ENCODE peak calls at places on chromosomes 2 and 18, in four cellular contexts. F is left kidney, U is endothelial cell, P is COR-L47. Z is an unnamed sample.

GRCh38 chr2:101850450-101850849 is 141.3 kb upstream of the IL1R2 start:
- DNase-seq in P (no peak), U (no peak), F (no peak), Z (no peak)

GRCh38 chr2:46014911-46015654 is 282.1 kb upstream of the EPAS1 start:
- DNase-seq in U (peak), P (no peak), F (peak), Z (peak)

GRCh38 chr2:126932966-126933555 is 34.4 kb downstream of the TEX51 start:
- DNase-seq in F (peak), U (no peak), P (no peak), Z (peak)

GRCh38 chr2:85433511-85434089 is 15.1 kb downstream of the SH2D6 start:
- DNase-seq in U (no peak), F (peak), P (peak), Z (no peak)

GRCh38 chr2:224039770-224040088 is 643 bp upstream of the SERPINE2 start:
- DNase-seq in F (no peak), U (peak), P (no peak), Z (no peak)

GRCh38 chr2:16745466-16745865 is 79.8 kb upstream of the CYRIA start:
- DNase-seq in F (no peak), P (no peak), U (no peak), Z (no peak)

GRCh38 chr18:44815108-44815507 is 134.4 kb downstream of the SETBP1 start:
- DNase-seq in F (no peak), U (no peak), P (no peak), Z (no peak)

GRCh38 chr18:50590625-50591024 is 30.7 kb downstream of the MAPK4 start:
- DNase-seq in P (peak), F (peak), U (no peak), Z (no peak)

GRCh38 chr18:48833701-48834394 is 116.9 kb downstream of the SMAD7 start:
- DNase-seq in U (no peak), F (peak), P (no peak), Z (no peak)

GRCh38 chr2:30628341-30628740 is 178.9 kb downstream of the CAPN13 start:
- DNase-seq in U (no peak), P (no peak), F (peak), Z (no peak)

GRCh38 chr2:99337931-99338580 is 867 bp downstream of the EIF5B start:
- DNase-seq in F (peak), P (no peak), U (no peak), Z (peak)

GRCh38 chr2:55487686-55488085 is 31.8 kb upstream of the CFAP36 start:
- DNase-seq in P (no peak), U (no peak), F (no peak), Z (no peak)

GRCh38 chr2:9221223-9221622 is 14.6 kb downstream of the ASAP2 start:
- DNase-seq in P (no peak), F (no peak), U (no peak), Z (no peak)

GRCh38 chr2:73297586-73297985 is 4.2 kb upstream of the EGR4 start:
- DNase-seq in U (no peak), F (no peak), P (no peak), Z (no peak)

GRCh38 chr2:33122726-33123125 is 176.0 kb downstream of the LTBP1 start:
- DNase-seq in P (no peak), F (no peak), U (no peak), Z (no peak)

GRCh38 chr2:46979611-46980010 is 64.0 kb upstream of the MCFD2 start:
- DNase-seq in F (no peak), U (no peak), P (no peak), Z (no peak)

GRCh38 chr2:68994864-68995263 is 18.1 kb upstream of the ANTXR1 start:
- DNase-seq in U (no peak), F (no peak), P (no peak), Z (peak)

GRCh38 chr18:49249523-49249922 is 210.9 kb downstream of the DYM start:
- DNase-seq in P (no peak), U (no peak), F (no peak), Z (no peak)

GRCh38 chr2:8454797-8455196 is 227.1 kb upstream of the ID2 start:
- DNase-seq in F (peak), P (no peak), U (no peak), Z (no peak)

GRCh38 chr2:188665196-188665595 is 309.0 kb upstream of the COL3A1 start:
- DNase-seq in F (no peak), P (no peak), U (no peak), Z (peak)

GRCh38 chr2:166042768-166043390 is 84.9 kb downstream of the SCN1A start:
- DNase-seq in U (no peak), P (no peak), F (no peak), Z (no peak)

GRCh38 chr18:37779220-37779619 is 213.6 kb upstream of the CELF4 start:
- DNase-seq in U (no peak), P (no peak), F (no peak), Z (no peak)

GRCh38 chr18:6835345-6835744 is 105.8 kb downstream of the ARHGAP28 start:
- DNase-seq in F (no peak), U (no peak), P (peak), Z (no peak)

GRCh38 chr18:961644-962355 is 57.1 kb downstream of the ADCYAP1 start:
- DNase-seq in U (peak), F (peak), P (peak), Z (peak)

GRCh38 chr2:225056330-225057073 is 14.2 kb upstream of the DOCK10 start:
- DNase-seq in P (no peak), U (no peak), F (no peak), Z (no peak)

GRCh38 chr2:181203916-181204315 is 223.5 kb downstream of the UBE2E3 start:
- DNase-seq in P (no peak), U (no peak), F (no peak), Z (peak)

GRCh38 chr2:85309699-85310321 is 18.0 kb downstream of the TGOLN2 start:
- DNase-seq in F (no peak), P (no peak), U (no peak), Z (peak)

GRCh38 chr18:47149457-47150028 is 757 bp downstream of the HDHD2 start:
- DNase-seq in U (peak), F (no peak), P (no peak), Z (peak)

GRCh38 chr18:5285326-5285725 is 10.2 kb downstream of the ZBTB14 start:
- DNase-seq in P (peak), F (no peak), U (no peak), Z (no peak)

GRCh38 chr2:95316466-95317122 is 19.4 kb downstream of the KCNIP3 start:
- DNase-seq in U (no peak), F (peak), P (no peak), Z (no peak)

Z was measured in mesendoderm.